ENCODE peak calls at places on chromosomes 3 and 15, in five cellular contexts. A, P, Y, R and Q are unnamed samples.

GRCh38 chr15:58951388-58952060 is 18.0 kb upstream of the SLTM start:
- DNase-seq in R (peak), Y (no peak), P (no peak), A (no peak), Q (no peak)

GRCh38 chr3:160196511-160197104 is 28.6 kb upstream of the C3orf80 start:
- DNase-seq in Y (no peak), R (no peak), P (no peak), A (no peak), Q (no peak)

GRCh38 chr3:105868450-105868744 is 415 bp downstream of the CBLB start:
- DNase-seq in A (peak), R (no peak), Y (peak), P (peak), Q (peak)

GRCh38 chr3:46979958-46980497 is 562 bp downstream of the NBEAL2 start:
- DNase-seq in Y (peak), A (no peak), R (no peak), P (no peak), Q (peak)

GRCh38 chr3:129563850-129564535 is 21.0 kb downstream of the H1-8 start:
- DNase-seq in P (no peak), R (no peak), Y (no peak), A (no peak), Q (peak)

GRCh38 chr3:138329127-138329983 is at the start of gene NME9:
- DNase-seq in A (peak), P (peak), Y (peak), R (peak), Q (peak)

GRCh38 chr15:71687902-71688508 is 122.3 kb upstream of the NR2E3 start:
- DNase-seq in P (no peak), Y (no peak), R (no peak), A (no peak), Q (no peak)

GRCh38 chr15:67808821-67809220 is 16.5 kb upstream of the SKOR1 start:
- DNase-seq in R (no peak), Y (no peak), P (no peak), A (no peak), Q (peak)

GRCh38 chr3:105466495-105467080 is 99.9 kb downstream of the ALCAM start:
- DNase-seq in P (no peak), Y (no peak), R (no peak), A (no peak), Q (no peak)

GRCh38 chr3:141710888-141711616 is 27.0 kb upstream of the RNF7 start:
- DNase-seq in P (no peak), R (peak), Y (no peak), A (no peak), Q (no peak)

GRCh38 chr3:132253262-132253878 is 63.8 kb upstream of the ACP3 start:
- DNase-seq in Y (peak), A (no peak), P (peak), R (peak), Q (peak)

GRCh38 chr15:89196994-89197393 is 24.4 kb downstream of the RLBP1 start:
- DNase-seq in P (no peak), Y (no peak), R (no peak), A (peak), Q (no peak)

GRCh38 chr3:38738630-38739395 is 77.2 kb downstream of the SCN10A start:
- DNase-seq in P (peak), A (no peak), Y (no peak), R (peak), Q (no peak)

GRCh38 chr3:11391930-11392688 is 119.9 kb downstream of the ATG7 start:
- DNase-seq in P (no peak), R (peak), A (no peak), Y (no peak), Q (no peak)

GRCh38 chr3:24477090-24477656 is 17.5 kb downstream of the THRB start:
- DNase-seq in P (no peak), A (no peak), Y (no peak), R (no peak), Q (no peak)

GRCh38 chr3:127052121-127052561 is 69.2 kb downstream of the PLXNA1 start:
- DNase-seq in R (no peak), P (no peak), Y (no peak), A (peak), Q (no peak)

GRCh38 chr3:48695113-48695753 is 9.5 kb upstream of the NCKIPSD start:
- DNase-seq in R (peak), P (no peak), Y (peak), A (peak), Q (peak)
- TF ChIP-seq POLR2A in R (no peak), P (no peak), Y (peak), A (no peak), Q (no peak)

DNA sequence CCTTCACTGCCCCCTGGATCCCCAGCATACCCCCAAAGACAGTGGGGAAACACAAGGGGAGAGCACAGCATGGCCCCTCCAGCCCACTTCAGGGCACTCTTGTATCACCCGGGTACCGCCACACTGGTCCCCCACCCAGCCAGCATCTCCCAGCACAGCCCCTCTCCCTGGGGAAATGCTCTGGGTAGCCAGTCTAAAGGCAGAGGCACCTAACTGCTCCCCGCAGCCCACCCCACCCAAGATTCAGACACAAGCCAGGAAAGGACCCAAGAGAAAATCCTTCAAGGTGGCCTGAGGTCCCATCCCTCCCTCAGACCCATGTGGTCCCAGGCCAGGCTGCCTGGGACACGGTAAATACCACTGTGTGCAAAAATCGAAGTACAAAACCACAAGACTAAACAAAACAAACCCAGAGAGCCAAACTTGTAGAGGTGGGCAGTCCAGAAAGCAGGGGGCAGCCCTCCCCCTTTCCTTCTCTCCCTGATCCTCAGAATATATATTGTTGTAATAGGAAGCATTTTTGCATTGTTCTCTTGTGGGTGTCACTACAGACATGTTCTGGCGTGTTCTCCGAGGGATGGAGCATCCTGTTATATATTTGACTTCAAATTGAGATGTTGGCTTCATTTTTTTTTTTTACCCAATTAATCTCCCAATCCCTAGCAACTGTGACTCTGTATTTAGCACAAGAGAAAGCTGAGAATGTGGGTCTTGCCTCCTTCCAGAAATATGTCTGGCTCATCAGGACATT is 51.7 kb downstream of the GRIP2 start:
- DNase-seq in P (no peak), R (no peak), Y (no peak), A (no peak), Q (no peak)
- H3K27ac ChIP-seq in P (no peak), R (peak), Y (no peak), A (no peak), Q (peak)

GRCh38 chr3:33658039-33658438 is 60.0 kb downstream of the CLASP2 start:
- DNase-seq in Y (no peak), P (no peak), A (no peak), R (no peak), Q (no peak)

GRCh38 chr3:33664195-33664594 is 53.9 kb downstream of the CLASP2 start:
- DNase-seq in P (no peak), R (peak), A (no peak), Y (no peak), Q (no peak)

GRCh38 chr3:33660035-33660434 is 58.0 kb downstream of the CLASP2 start:
- DNase-seq in Y (no peak), R (peak), A (no peak), P (no peak), Q (no peak)

GRCh38 chr3:33663042-33663441 is 55.0 kb downstream of the CLASP2 start:
- DNase-seq in R (no peak), Y (no peak), P (no peak), A (no peak), Q (no peak)

GRCh38 chr3:33658971-33659848 is 58.8 kb downstream of the CLASP2 start:
- DNase-seq in P (peak), Y (peak), R (peak), A (peak), Q (peak)
- TF ChIP-seq POLR2A in P (no peak), Y (no peak), R (no peak), A (no peak), Q (no peak)

GRCh38 chr3:157789162-157789561 is 285.9 kb upstream of the VEPH1 start:
- DNase-seq in R (no peak), P (no peak), A (no peak), Y (no peak), Q (no peak)

GRCh38 chr3:157785071-157785826 is 282.0 kb upstream of the VEPH1 start:
- DNase-seq in Y (no peak), A (no peak), P (peak), R (no peak), Q (no peak)

GRCh38 chr3:157782236-157782635 is 279.0 kb upstream of the VEPH1 start:
- DNase-seq in A (no peak), R (no peak), Y (no peak), P (no peak), Q (no peak)

GRCh38 chr3:157786618-157787017 is 283.4 kb upstream of the VEPH1 start:
- DNase-seq in P (no peak), A (no peak), R (no peak), Y (no peak), Q (no peak)

GRCh38 chr3:157786216-157786615 is 283.0 kb upstream of the VEPH1 start:
- DNase-seq in A (no peak), R (no peak), Y (no peak), P (no peak), Q (no peak)
- H3K27ac ChIP-seq in A (no peak), R (no peak), Y (no peak), P (peak), Q (peak)

DNA sequence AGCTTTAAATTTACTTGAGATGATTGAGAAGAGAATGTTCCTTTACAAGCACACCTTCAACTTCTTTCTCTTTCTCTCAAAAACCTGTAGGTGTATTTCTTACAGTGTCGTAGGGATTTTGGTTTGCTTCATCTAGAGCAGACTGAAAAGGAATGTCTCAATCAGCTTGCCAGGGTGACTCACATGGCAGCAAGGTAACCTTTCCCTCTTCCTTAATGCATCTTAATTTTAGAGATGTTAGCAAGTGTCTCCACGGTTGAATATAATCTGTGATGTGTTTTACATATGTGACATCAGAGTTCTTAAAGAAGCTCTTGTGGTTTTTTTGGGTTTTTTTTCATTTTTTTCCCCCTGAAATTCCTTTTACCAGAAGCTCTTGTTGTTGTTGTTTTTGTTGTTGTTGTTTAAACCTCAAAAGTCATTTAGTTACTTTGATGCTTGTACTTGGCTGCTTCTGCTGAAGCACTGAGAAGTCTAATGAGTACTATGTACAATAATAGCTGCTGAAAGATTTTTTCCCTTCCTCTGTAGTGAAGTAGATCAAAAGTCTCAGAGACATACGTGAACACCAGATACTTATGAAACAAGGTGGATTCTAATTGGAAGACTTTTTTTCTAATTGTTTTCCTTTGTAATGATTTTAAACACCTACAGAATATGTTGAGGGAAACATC is 83.1 kb downstream of the RETNLB start:
- DNase-seq in Y (no peak), A (no peak), R (no peak), P (no peak), Q (no peak)
- TF ChIP-seq POLR2A in Y (no peak), A (no peak), R (no peak), P (no peak), Q (no peak)

GRCh38 chr15:91627473-91628309 is 225.8 kb upstream of the SLCO3A1 start:
- DNase-seq in P (no peak), Y (no peak), R (no peak), A (no peak), Q (no peak)
- H3K27ac ChIP-seq in P (no peak), Y (no peak), R (no peak), A (peak), Q (no peak)